ENCODE peak calls at places on chromosome 16, in five cellular contexts. E, D, I, U and W are unnamed samples.

GRCh38 chr16:88848557-88848956 is 8.2 kb downstream of the GALNS start:
- DNase-seq in D (no peak), I (no peak), E (no peak), U (no peak), W (no peak)

GRCh38 chr16:80742331-80742730 is 62.1 kb downstream of the CDYL2 start:
- DNase-seq in I (no peak), E (no peak), D (no peak), U (no peak), W (no peak)

GRCh38 chr16:67673712-67674580 is 7.3 kb downstream of the C16orf86 start:
- DNase-seq in E (no peak), D (peak), I (peak), U (peak), W (no peak)

GRCh38 chr16:26334218-26335111 is 642.7 kb downstream of the HS3ST4 start:
- DNase-seq in D (no peak), I (no peak), U (no peak), E (no peak), W (no peak)

GRCh38 chr16:84774810-84775209 is 45.0 kb upstream of the CRISPLD2 start:
- DNase-seq in E (no peak), D (peak), U (peak), I (no peak), W (no peak)

GRCh38 chr16:65120811-65121721 is 797 bp downstream of the CDH11 start:
- DNase-seq in E (no peak), I (no peak), D (peak), U (peak), W (no peak)

GRCh38 chr16:76729525-76729924 is 452.3 kb downstream of the CNTNAP4 start:
- DNase-seq in E (no peak), D (peak), U (no peak), I (no peak), W (no peak)

GRCh38 chr16:1428511-1428910 is 2.4 kb upstream of the PERCC1 start:
- DNase-seq in U (peak), E (no peak), D (peak), I (no peak), W (no peak)

GRCh38 chr16:3576211-3576610 is 992 bp downstream of the NLRC3 start:
- DNase-seq in E (no peak), D (no peak), U (no peak), I (no peak), W (no peak)

GRCh38 chr16:15682105-15682570 is 32.1 kb downstream of the NDE1 start:
- DNase-seq in U (peak), I (no peak), D (peak), E (no peak), W (no peak)

GRCh38 chr16:86924537-86924936 is 346.2 kb downstream of the FOXL1 start:
- DNase-seq in D (no peak), E (no peak), U (peak), I (peak), W (no peak)

GRCh38 chr16:361341-361871 is 8.9 kb upstream of the AXIN1 start:
- DNase-seq in U (no peak), I (no peak), D (no peak), E (no peak), W (no peak)

GRCh38 chr16:57859331-57859730 is 57.0 kb upstream of the KIFC3 start:
- DNase-seq in D (peak), U (peak), E (no peak), I (no peak), W (no peak)

GRCh38 chr16:84559311-84559932 is 55.0 kb upstream of the MEAK7 start:
- DNase-seq in U (no peak), D (no peak), I (peak), E (no peak), W (no peak)

GRCh38 chr16:75234856-75235696 is 16.3 kb downstream of the CTRB1 start:
- DNase-seq in E (no peak), I (no peak), D (no peak), U (no peak), W (no peak)

GRCh38 chr16:29909398-29909797 is 9.1 kb downstream of the ASPHD1 start:
- DNase-seq in E (no peak), U (peak), D (peak), I (no peak), W (no peak)

GRCh38 chr16:88468289-88469129 is 15.4 kb downstream of the ZFPM1 start:
- DNase-seq in I (no peak), D (peak), E (no peak), U (no peak), W (no peak)

GRCh38 chr16:5175263-5175662 is 77.7 kb upstream of the EEF2KMT start:
- DNase-seq in U (no peak), D (no peak), E (no peak), I (no peak), W (no peak)

GRCh38 chr16:87457724-87458423 is 35.0 kb downstream of the ZCCHC14 start:
- DNase-seq in E (no peak), D (peak), I (no peak), U (peak), W (no peak)

GRCh38 chr16:82195917-82196494 is 26.0 kb upstream of the MPHOSPH6 start:
- DNase-seq in D (peak), E (no peak), I (no peak), U (peak), W (no peak)